ENCODE peak calls at places on chromosome 7, in six cellular contexts. H is neuronal stem cell, Y is IMR-90, J is H9, M is H1, E is mesenchymal stem cell. F is an unnamed sample.

GRCh38 chr7:150503155-150503554 is 11.5 kb upstream of the GIMAP7 start:
- DNase-seq in H (no peak), Y (no peak), J (no peak), M (no peak), E (no peak), F (no peak)

GRCh38 chr7:47581821-47582747 is at the start of gene TNS3:
- DNase-seq in H (no peak), Y (peak; percentile 36), J (peak; percentile 66), M (no peak), E (peak; percentile 51), F (peak; percentile 65)

GRCh38 chr7:131670401-131670800 is 114.0 kb upstream of the PODXL start:
- DNase-seq in H (no peak), Y (no peak), J (no peak), M (no peak), E (no peak), F (no peak)

GRCh38 chr7:30684351-30684750 is 2.1 kb upstream of the CRHR2 start:
- DNase-seq in H (no peak), Y (no peak), J (no peak), M (no peak), E (no peak), F (peak; percentile 73)

GRCh38 chr7:22726849-22727792 is at the start of gene IL6:
- DNase-seq in H (no peak), Y (peak; percentile 97), J (peak; percentile 78), M (no peak), E (peak; percentile 97), F (peak; percentile 85)

GRCh38 chr7:79876769-79877362 is 257.8 kb upstream of the GNAI1 start:
- DNase-seq in H (no peak), Y (peak; percentile 99), J (no peak), M (no peak), E (peak; percentile 95), F (no peak)

GRCh38 chr7:34087892-34088891 is 182.9 kb downstream of the BMPER start:
- DNase-seq in H (peak; percentile 32), Y (peak; percentile 40), J (peak; percentile 79), M (peak; percentile 39), E (peak; percentile 47), F (peak; percentile 75)

GRCh38 chr7:92854501-92855238 is 18.3 kb upstream of the CDK6 start:
- DNase-seq in H (no peak), Y (no peak), J (no peak), M (no peak), E (no peak), F (no peak)

GRCh38 chr7:120989571-120990220 is 1.2 kb downstream of the CPED1 start:
- DNase-seq in H (no peak), Y (peak; percentile 38), J (no peak), M (no peak), E (peak; percentile 53), F (no peak)

GRCh38 chr7:134513169-134513752 is 14.1 kb upstream of the AKR1B10 start:
- DNase-seq in H (peak; percentile 11), Y (peak; percentile 63), J (peak; percentile 58), M (peak; percentile 13), E (peak; percentile 55), F (peak; percentile 67)

GRCh38 chr7:127367679-127368078 is 24.8 kb downstream of the ZNF800 start:
- DNase-seq in H (no peak), Y (no peak), J (no peak), M (no peak), E (no peak), F (no peak)

GRCh38 chr7:29336851-29337627 is 142.5 kb downstream of the CHN2 start:
- DNase-seq in H (no peak), Y (no peak), J (no peak), M (no peak), E (no peak), F (no peak)

GRCh38 chr7:46775776-46776175 is 806.1 kb downstream of the TNS3 start:
- DNase-seq in H (no peak), Y (peak; percentile 78), J (no peak), M (no peak), E (no peak), F (no peak)

GRCh38 chr7:128259131-128260056 is 18.3 kb downstream of the LEP start:
- DNase-seq in H (no peak), Y (peak; percentile 37), J (no peak), M (no peak), E (peak; percentile 10), F (peak; percentile 21)

GRCh38 chr7:80478683-80479082 is 33.2 kb downstream of the GNAT3 start:
- DNase-seq in H (no peak), Y (peak; percentile 76), J (no peak), M (no peak), E (peak; percentile 40), F (peak; percentile 80)

GRCh38 chr7:78576196-78576595 is 777.6 kb downstream of the PHTF2 start:
- DNase-seq in H (no peak), Y (peak; percentile 17), J (no peak), M (no peak), E (peak; percentile 87), F (peak; percentile 89)

GRCh38 chr7:128911441-128912031 is 1.0 kb upstream of the KCP start:
- DNase-seq in H (no peak), Y (no peak), J (peak; percentile 91), M (no peak), E (peak; percentile 63), F (peak; percentile 98)

GRCh38 chr7:99531354-99531765 is 20.6 kb downstream of the FAM200A start:
- DNase-seq in H (no peak), Y (no peak), J (no peak), M (no peak), E (no peak), F (peak; percentile 33)

GRCh38 chr7:24912874-24913514 is 67.0 kb downstream of the OSBPL3 start:
- DNase-seq in H (no peak), Y (no peak), J (no peak), M (no peak), E (no peak), F (no peak)

GRCh38 chr7:36079446-36080025 is 73.5 kb upstream of the EEPD1 start:
- DNase-seq in H (no peak), Y (no peak), J (no peak), M (no peak), E (no peak), F (no peak)

GRCh38 chr7:44618045-44618444 is 11.6 kb downstream of the OGDH start:
- DNase-seq in H (no peak), Y (no peak), J (no peak), M (no peak), E (no peak), F (no peak)

GRCh38 chr7:127880454-127880853 is 150.8 kb downstream of the LRRC4 start:
- DNase-seq in H (no peak), Y (no peak), J (no peak), M (no peak), E (no peak), F (peak; percentile 64)

GRCh38 chr7:48180981-48181380 is 9.7 kb downstream of the ABCA13 start:
- DNase-seq in H (no peak), Y (peak; percentile 63), J (no peak), M (no peak), E (no peak), F (no peak)

GRCh38 chr7:116588641-116589594 is 64.1 kb downstream of the CAV1 start:
- DNase-seq in H (peak; percentile 49), Y (peak; percentile 81), J (no peak), M (no peak), E (peak; percentile 74), F (peak; percentile 60)

GRCh38 chr7:70334883-70335282 is 736.6 kb downstream of the AUTS2 start:
- DNase-seq in H (no peak), Y (no peak), J (no peak), M (no peak), E (no peak), F (no peak)

GRCh38 chr7:67788689-67789088 is 792.1 kb downstream of the TYW1 start:
- DNase-seq in H (no peak), Y (no peak), J (no peak), M (peak; percentile 5), E (no peak), F (no peak)

GRCh38 chr7:1307828-1308227 is 75.2 kb downstream of the UNCX start:
- DNase-seq in H (no peak), Y (no peak), J (no peak), M (no peak), E (no peak), F (no peak)

GRCh38 chr7:1301812-1302310 is 69.2 kb downstream of the UNCX start:
- DNase-seq in H (no peak), Y (no peak), J (no peak), M (no peak), E (no peak), F (no peak)

GRCh38 chr7:1302936-1303335 is 70.3 kb downstream of the UNCX start:
- DNase-seq in H (no peak), Y (no peak), J (no peak), M (no peak), E (no peak), F (no peak)

GRCh38 chr7:1309290-1309689 is 76.6 kb downstream of the UNCX start:
- DNase-seq in H (no peak), Y (no peak), J (no peak), M (no peak), E (no peak), F (no peak)

DNA sequence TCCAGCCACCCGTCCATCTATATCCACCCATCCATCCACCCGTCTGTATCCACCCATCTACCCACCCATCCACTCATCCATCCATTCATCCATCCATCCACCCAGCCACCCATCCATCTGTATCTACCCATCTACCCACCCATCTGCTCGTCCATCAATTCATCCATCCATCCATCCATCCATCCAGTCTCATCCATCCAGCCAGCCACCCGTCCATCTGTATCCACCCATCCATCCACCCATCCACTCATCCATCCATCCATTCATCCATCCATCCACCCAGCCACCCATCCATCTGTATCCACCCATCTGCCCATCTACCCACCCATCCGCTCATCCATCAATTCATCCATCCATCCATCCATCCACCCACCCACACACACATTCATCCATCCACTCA is 73.2 kb downstream of the UNCX start:
- DNase-seq in H (no peak), Y (no peak), J (no peak), M (no peak), E (no peak), F (no peak)
- H2BK15ac ChIP-seq in H (no peak overlapping the region), Y (no peak overlapping the region), J (no peak overlapping the region), M (no peak overlapping the region), E (no peak overlapping the region), F (no peak overlapping the region)

GRCh38 chr7:3867847-3868246 is 566.8 kb downstream of the SDK1 start:
- DNase-seq in H (no peak), Y (peak; percentile 71), J (no peak), M (no peak), E (peak; percentile 57), F (no peak)
- H2BK15ac ChIP-seq in H (no peak overlapping the region), Y (no peak overlapping the region), J (no peak overlapping the region), M (no peak overlapping the region), E (no peak overlapping the region), F (no peak overlapping the region)

GRCh38 chr7:90092467-90092866 is 61.8 kb upstream of the STEAP1 start:
- DNase-seq in H (no peak), Y (no peak), J (no peak), M (no peak), E (no peak), F (no peak)
- H2BK15ac ChIP-seq in H (no peak overlapping the region), Y (no peak overlapping the region), J (no peak overlapping the region), M (no peak overlapping the region), E (no peak overlapping the region), F (no peak overlapping the region)

GRCh38 chr7:41629711-41630111 is 73.2 kb downstream of the INHBA start:
- DNase-seq in H (no peak), Y (peak; percentile 44), J (no peak), M (no peak), E (no peak), F (no peak)
- H2BK15ac ChIP-seq in H (no peak overlapping the region), Y (no peak overlapping the region), J (no peak overlapping the region), M (no peak overlapping the region), E (no peak overlapping the region), F (no peak overlapping the region)

GRCh38 chr7:106858618-106859532 is 6.2 kb upstream of the PIK3CG start:
- DNase-seq in H (no peak), Y (no peak), J (no peak), M (no peak), E (no peak), F (no peak)
- H2BK15ac ChIP-seq in H (no peak overlapping the region), Y (no peak overlapping the region), J (no peak overlapping the region), M (no peak overlapping the region), E (no peak overlapping the region), F (no peak overlapping the region)

GRCh38 chr7:611281-611810 is 91.7 kb upstream of the PDGFA start:
- DNase-seq in H (no peak), Y (no peak), J (no peak), M (no peak), E (no peak), F (no peak)
- H2BK15ac ChIP-seq in H (no peak overlapping the region), Y (no peak overlapping the region), J (no peak overlapping the region), M (no peak overlapping the region), E (no peak overlapping the region), F (no peak overlapping the region)

F was measured in mesendoderm.